ENCODE peak calls at places on chromosomes 1 and 21, in six cellular contexts. B is nucleus accumbens; K is islet precursor cell; G is left lobe of liver; P is CD8-positive, alpha-beta T cell; M is left colon. A is an unnamed sample.

GRCh38 chr1:201551877-201552731 is 13.2 kb downstream of the NAV1 start:
- DNase-seq in P (no peak), K (peak), B (peak), G (no peak), M (no peak), A (peak)

GRCh38 chr1:161092621-161093028 is 3.3 kb upstream of the NECTIN4 start:
- DNase-seq in G (no peak), K (peak), P (no peak), M (no peak), B (no peak), A (no peak)

GRCh38 chr1:7956218-7957032 is 5.1 kb upstream of the PARK7 start:
- DNase-seq in G (no peak), K (peak), B (no peak), M (no peak), P (no peak), A (no peak)

GRCh38 chr1:117237701-117238413 is 27.1 kb upstream of the VTCN1 start:
- DNase-seq in P (no peak), B (no peak), M (no peak), K (no peak), G (no peak), A (no peak)

GRCh38 chr1:46181343-46182260 is 5.3 kb upstream of the P3R3URF start:
- DNase-seq in P (no peak), K (no peak), G (no peak), M (no peak), B (no peak), A (no peak)

GRCh38 chr1:202192770-202193613 is 607 bp upstream of the LGR6 start:
- DNase-seq in M (peak), B (no peak), K (peak), P (peak), G (peak), A (peak)

GRCh38 chr1:76726251-76726650 is 141.0 kb upstream of the ST6GALNAC5 start:
- DNase-seq in K (no peak), G (no peak), P (no peak), B (no peak), M (no peak), A (no peak)

GRCh38 chr21:42004406-42005199 is 5.6 kb downstream of the ZBTB21 start:
- DNase-seq in K (no peak), P (no peak), M (no peak), G (no peak), B (no peak), A (no peak)

GRCh38 chr1:157695417-157695816 is 5.2 kb downstream of the FCRL3 start:
- DNase-seq in K (no peak), M (no peak), P (no peak), B (no peak), G (no peak), A (no peak)

GRCh38 chr21:34579411-34579810 is 35.5 kb downstream of the RCAN1 start:
- DNase-seq in P (no peak), B (no peak), K (no peak), M (no peak), G (no peak), A (no peak)

GRCh38 chr1:244049969-244050834 is 881 bp upstream of the ZBTB18 start:
- DNase-seq in K (no peak), B (no peak), M (peak), G (no peak), P (no peak), A (peak)

GRCh38 chr1:175206687-175207086 is 14.1 kb upstream of the KIAA0040 start:
- DNase-seq in K (no peak), P (no peak), M (no peak), G (no peak), B (no peak), A (no peak)